ENCODE peak calls at places on chromosomes 5 and 9, in ten cellular contexts. E, A, W, H, P, J, S, L, R and I are unnamed samples.

GRCh38 chr9:98702340-98702739 is 6.4 kb downstream of the GABBR2 start:
- DNase-seq in R (no peak), L (no peak), S (no peak), P (no peak), H (no peak), A (no peak), E (no peak), W (no peak), J (no peak), I (no peak)

GRCh38 chr5:76608833-76609232 is 14.4 kb downstream of the F2RL2 start:
- DNase-seq in W (no peak), A (peak), S (no peak), E (no peak), R (no peak), H (peak), J (peak), L (no peak), P (peak), I (no peak)

GRCh38 chr9:35322075-35322885 is 160.5 kb downstream of the UNC13B start:
- DNase-seq in R (no peak), P (no peak), H (no peak), E (no peak), J (peak), S (no peak), A (peak), W (no peak), L (no peak), I (no peak)

GRCh38 chr5:56941981-56942380 is 9.9 kb downstream of the MIER3 start:
- DNase-seq in J (peak), R (peak), W (no peak), L (no peak), E (no peak), H (no peak), A (peak), P (peak), S (no peak), I (no peak)

GRCh38 chr5:31408814-31409213 is 123.1 kb downstream of the DROSHA start:
- DNase-seq in S (no peak), R (peak), E (no peak), W (no peak), A (peak), J (peak), L (peak), P (peak), H (peak), I (no peak)

GRCh38 chr5:14325369-14325768 is 182.2 kb downstream of the TRIO start:
- DNase-seq in P (peak), H (peak), E (no peak), A (no peak), J (no peak), R (no peak), W (no peak), L (no peak), S (no peak), I (no peak)

GRCh38 chr5:139301766-139302499 is 8.4 kb downstream of the MATR3 start:
- DNase-seq in A (no peak), H (peak), E (no peak), P (no peak), L (no peak), R (no peak), J (no peak), W (no peak), S (no peak), I (no peak)

GRCh38 chr5:149961186-149961685 is 678 bp downstream of the SLC26A2 start:
- DNase-seq in W (no peak), H (no peak), R (no peak), P (no peak), S (no peak), A (no peak), J (peak), L (peak), E (no peak), I (no peak)

GRCh38 chr9:113929634-113930092 is 53.6 kb downstream of the ZNF618 start:
- DNase-seq in J (no peak), W (no peak), A (peak), L (peak), R (peak), S (no peak), E (no peak), P (peak), H (peak), I (no peak)

GRCh38 chr5:8057764-8058163 is 188.8 kb downstream of the MTRR start:
- DNase-seq in H (peak), R (no peak), J (no peak), A (peak), E (no peak), P (peak), W (no peak), S (no peak), L (no peak), I (no peak)

GRCh38 chr5:73812962-73813588 is 187.1 kb downstream of the ARHGEF28 start:
- DNase-seq in S (no peak), E (no peak), A (no peak), J (no peak), R (no peak), H (no peak), L (peak), W (no peak), P (no peak), I (no peak)

GRCh38 chr9:82912639-82913038 is 150.3 kb downstream of the RASEF start:
- DNase-seq in S (no peak), H (no peak), R (no peak), P (no peak), A (no peak), E (peak), J (no peak), W (no peak), L (peak), I (no peak)

GRCh38 chr5:72597456-72597948 is 90.3 kb upstream of the ZNF366 start:
- DNase-seq in H (peak), W (no peak), R (peak), J (peak), A (peak), S (no peak), L (peak), P (peak), E (peak), I (no peak)

GRCh38 chr5:142197098-142197497 is 88.5 kb downstream of the NDFIP1 start:
- DNase-seq in W (no peak), L (no peak), E (peak), H (peak), S (no peak), J (no peak), A (no peak), P (peak), R (no peak), I (no peak)

GRCh38 chr5:56766926-56767325 is 48.4 kb upstream of the MAP3K1 start:
- DNase-seq in J (no peak), E (no peak), P (no peak), L (no peak), R (no peak), S (no peak), W (no peak), A (no peak), H (no peak), I (no peak)

GRCh38 chr9:83130541-83130940 is 67.6 kb upstream of the RASEF start:
- DNase-seq in H (peak), E (no peak), S (no peak), J (no peak), P (no peak), A (no peak), L (peak), W (no peak), R (no peak), I (no peak)

GRCh38 chr9:130713286-130713975 is 19.9 kb downstream of the EXOSC2 start:
- DNase-seq in L (no peak), J (peak), R (no peak), H (peak), S (peak), A (peak), E (peak), W (no peak), P (peak), I (no peak)

GRCh38 chr5:115428676-115429075 is 115.9 kb downstream of the FEM1C start:
- DNase-seq in J (no peak), R (no peak), A (no peak), P (no peak), W (no peak), E (no peak), S (no peak), L (no peak), H (no peak), I (no peak)

GRCh38 chr5:164345173-164345572 is 839.8 kb downstream of the MAT2B start:
- DNase-seq in J (peak), A (peak), R (no peak), H (peak), W (no peak), E (no peak), S (no peak), L (peak), P (peak), I (no peak)

GRCh38 chr5:5297432-5298067 is 124.9 kb upstream of the ICE1 start:
- DNase-seq in W (no peak), E (no peak), H (no peak), L (no peak), R (no peak), P (no peak), A (no peak), S (no peak), J (no peak), I (no peak)

GRCh38 chr9:112012026-112012902 is 115.7 kb downstream of the UGCG start:
- DNase-seq in W (peak), P (peak), R (peak), S (peak), H (peak), E (no peak), L (peak), A (peak), J (peak), I (no peak)

GRCh38 chr9:72524820-72525539 is 3.6 kb downstream of the TMC1 start:
- DNase-seq in W (no peak), L (peak), J (peak), S (no peak), P (peak), E (peak), R (peak), H (peak), A (peak), I (no peak)

GRCh38 chr5:125722550-125722949 is 700.7 kb upstream of the GRAMD2B start:
- DNase-seq in L (no peak), P (peak), H (peak), W (no peak), E (no peak), R (no peak), A (peak), J (no peak), S (no peak), I (no peak)

GRCh38 chr5:56479701-56480304 is 246.7 kb upstream of the ANKRD55 start:
- DNase-seq in P (no peak), R (no peak), E (no peak), S (no peak), W (no peak), L (no peak), J (no peak), H (no peak), A (peak), I (no peak)

GRCh38 chr9:87973791-87974292 is 491 bp downstream of the CDK20 start:
- DNase-seq in J (peak), R (no peak), H (no peak), L (no peak), S (no peak), W (no peak), P (no peak), A (peak), E (peak), I (no peak)

GRCh38 chr9:133950206-133950915 is 41.8 kb downstream of the VAV2 start:
- DNase-seq in P (peak), L (no peak), W (no peak), H (peak), S (no peak), R (no peak), A (peak), J (no peak), E (no peak), I (no peak)

GRCh38 chr5:74424162-74424868 is 216.2 kb downstream of the ENC1 start:
- DNase-seq in H (peak), J (no peak), A (peak), R (peak), E (no peak), S (peak), P (no peak), W (peak), L (peak), I (no peak)

GRCh38 chr5:54363669-54364068 is 53.3 kb upstream of the ARL15 start:
- DNase-seq in J (no peak), L (no peak), E (no peak), P (no peak), A (peak), S (no peak), H (no peak), W (no peak), R (no peak), I (no peak)

GRCh38 chr9:92510747-92511146 is 25.0 kb downstream of the ECM2 start:
- DNase-seq in A (no peak), R (no peak), W (no peak), E (no peak), S (no peak), H (no peak), J (no peak), L (no peak), P (no peak), I (no peak)

GRCh38 chr9:107142896-107143603 is 140.0 kb upstream of the RAD23B start:
- DNase-seq in J (no peak), A (no peak), H (no peak), E (no peak), W (no peak), L (peak), P (no peak), R (no peak), S (peak), I (no peak)

GRCh38 chr5:68225911-68226563 is 10.5 kb downstream of the PIK3R1 start:
- DNase-seq in H (no peak), J (no peak), S (peak), L (no peak), A (peak), W (no peak), P (no peak), E (no peak), R (no peak), I (no peak)

GRCh38 chr5:39547548-39548154 is 122.9 kb upstream of the DAB2 start:
- DNase-seq in E (peak), S (no peak), R (peak), L (peak), P (peak), A (peak), H (peak), W (no peak), J (peak), I (no peak)

GRCh38 chr5:172114875-172115422 is 73.1 kb downstream of the STK10 start:
- DNase-seq in R (no peak), A (no peak), H (no peak), L (no peak), E (peak), P (no peak), W (peak), J (no peak), S (peak), I (no peak)

GRCh38 chr5:58123501-58123900 is 336.4 kb downstream of the PLK2 start:
- DNase-seq in W (no peak), A (no peak), R (no peak), L (no peak), P (no peak), S (no peak), E (no peak), J (no peak), H (no peak), I (no peak)

GRCh38 chr5:62596096-62596495 is 17.5 kb downstream of the LRRC70 start:
- DNase-seq in R (peak), S (no peak), A (peak), L (no peak), W (no peak), E (no peak), P (peak), J (no peak), H (no peak), I (no peak)

GRCh38 chr9:78221425-78221824 is 14.4 kb upstream of the CEP78 start:
- DNase-seq in W (no peak), S (peak), A (peak), H (no peak), L (peak), R (no peak), P (no peak), J (no peak), E (no peak), I (no peak)
- TF ChIP-seq CTCF in W (no peak), S (no peak), A (no peak), H (no peak), L (no peak), R (no peak), P (no peak), J (no peak), E (no peak), I (no peak)

GRCh38 chr5:151039665-151040064 is 19.3 kb downstream of the GPX3 start:
- DNase-seq in W (no peak), R (no peak), P (no peak), E (no peak), A (no peak), H (no peak), S (no peak), L (no peak), J (no peak), I (no peak)

GRCh38 chr5:151038801-151039238 is 18.4 kb downstream of the GPX3 start:
- DNase-seq in A (peak), J (no peak), R (no peak), E (no peak), H (no peak), L (peak), W (no peak), P (peak), S (no peak), I (no peak)

GRCh38 chr5:151038292-151038745 is 17.9 kb downstream of the GPX3 start:
- DNase-seq in A (no peak), E (no peak), L (no peak), P (no peak), H (no peak), J (no peak), R (no peak), W (no peak), S (no peak), I (no peak)

GRCh38 chr5:151041577-151042268 is 21.3 kb downstream of the GPX3 start:
- DNase-seq in E (no peak), J (no peak), R (no peak), S (no peak), A (no peak), H (no peak), P (no peak), L (peak), W (no peak), I (no peak)

DNA sequence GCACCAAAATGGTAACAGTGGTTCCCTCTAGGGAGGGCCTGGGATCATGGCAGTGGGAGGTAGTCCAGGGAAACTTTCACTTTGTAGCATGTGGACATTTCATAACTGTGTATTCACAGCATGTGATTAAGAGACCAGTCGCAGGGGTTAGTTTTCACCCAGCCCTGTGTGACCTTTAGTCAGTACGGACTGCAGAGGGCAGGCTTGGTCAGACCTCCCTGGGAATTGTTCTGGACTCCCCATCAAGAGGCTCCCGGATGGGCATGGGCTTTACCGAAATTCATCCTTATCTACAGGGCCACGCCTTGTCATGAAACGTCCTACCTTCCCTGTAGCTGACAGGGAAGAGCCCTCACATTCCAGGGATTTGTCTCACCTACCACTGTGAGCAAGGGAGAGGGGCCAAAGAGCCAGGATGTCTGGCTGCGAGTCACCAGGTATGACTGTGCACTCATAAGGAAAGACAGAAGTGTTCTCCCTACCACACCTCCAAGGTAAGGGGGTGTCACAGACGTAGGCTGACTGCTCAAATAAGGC is 19.9 kb downstream of the GPX3 start:
- DNase-seq in W (no peak), R (no peak), L (peak), H (peak), A (peak), E (no peak), P (peak), S (peak), J (no peak), I (no peak)
- TF ChIP-seq CTCF in W (no peak), R (no peak), L (no peak), H (peak), A (no peak), E (no peak), P (no peak), S (peak), J (no peak), I (no peak)

GRCh38 chr9:38255599-38255998 is 136.9 kb upstream of the ALDH1B1 start:
- DNase-seq in J (no peak), E (no peak), W (no peak), H (no peak), R (no peak), P (no peak), S (no peak), A (no peak), L (no peak), I (no peak)
- TF ChIP-seq CTCF in J (no peak), E (no peak), W (no peak), H (no peak), R (no peak), P (no peak), S (no peak), A (no peak), L (no peak), I (no peak)

DNA sequence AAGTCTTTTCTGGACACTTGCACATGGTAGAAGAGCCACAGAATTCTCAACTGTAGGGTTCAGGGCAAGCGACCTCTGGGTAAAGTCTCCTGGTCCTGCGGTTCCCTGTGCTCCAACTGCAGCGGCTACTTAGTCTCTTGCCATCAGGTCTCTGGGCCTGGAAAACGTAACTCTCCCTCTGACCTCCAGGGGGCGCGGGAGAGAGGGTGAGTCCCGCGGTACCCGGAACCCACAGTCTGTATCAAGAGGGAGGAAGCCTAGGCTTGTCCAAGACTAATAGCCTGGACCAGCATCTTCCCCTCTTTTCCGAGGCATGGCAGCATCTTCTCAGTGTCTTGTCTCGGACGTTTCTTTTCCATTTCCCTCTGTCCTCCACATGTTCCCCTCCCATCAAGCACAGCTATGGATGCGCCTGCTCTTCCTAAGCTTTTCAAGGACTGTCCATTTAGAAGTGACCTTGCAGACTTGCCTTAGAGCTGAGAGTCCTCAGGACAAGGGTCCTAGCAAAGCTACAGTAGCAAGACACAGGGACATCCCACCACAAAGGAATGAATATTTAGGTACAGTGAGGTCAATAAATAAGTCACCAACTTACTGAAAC is 59.3 kb downstream of the FSTL4 start:
- DNase-seq in J (peak), A (peak), S (peak), W (peak), L (peak), E (peak), R (no peak), P (peak), H (peak), I (no peak)
- TF ChIP-seq CTCF in J (peak), A (peak), S (peak), W (no peak), L (peak), E (peak), R (peak), P (peak), H (peak), I (peak)

GRCh38 chr5:146912874-146913273 is 34.3 kb upstream of the PPP2R2B start:
- DNase-seq in H (no peak), L (no peak), R (no peak), W (no peak), E (no peak), S (no peak), A (no peak), P (no peak), J (no peak), I (no peak)
- TF ChIP-seq CTCF in H (no peak), L (no peak), R (no peak), W (no peak), E (no peak), S (no peak), A (no peak), P (no peak), J (no peak), I (no peak)